ENCODE peak calls at places on chromosomes 5 and 9, in nine cellular contexts. E is Panc1; X is effector memory CD4-positive, alpha-beta T cell; S is CD4-positive, CD25-positive, alpha-beta regulatory T cell; C is breast epithelium; U is hepatocyte; I is GM23248; W is right lobe of liver; O is pancreas. H is an unnamed sample. For H3K4me1, the result is how much of the 10 kb centered on the place peaks cover.

GRCh38 chr9:71756753-71757152 is 11.6 kb downstream of the CEMIP2 start:
- DNase-seq in W (no peak), E (no peak), C (no peak), U (no peak), X (no peak), S (no peak), I (no peak), O (no peak), H (no peak)

GRCh38 chr9:25678147-25678666 is at the start of gene TUSC1:
- DNase-seq in S (peak), I (peak), E (no peak), C (peak), U (peak), X (no peak), W (peak), O (peak), H (peak)

GRCh38 chr5:142976861-142977260 is 206.7 kb downstream of the ARHGAP26 start:
- DNase-seq in O (no peak), E (no peak), I (peak), U (no peak), C (no peak), W (no peak), S (no peak), X (no peak), H (peak)

GRCh38 chr5:142486581-142486980 is 161.8 kb upstream of the SPRY4 start:
- DNase-seq in E (no peak), S (no peak), U (no peak), O (no peak), X (no peak), I (peak), C (no peak), W (no peak), H (no peak)

GRCh38 chr5:145668714-145669113 is 166.4 kb downstream of the PRELID2 start:
- DNase-seq in C (no peak), S (no peak), U (peak), E (no peak), O (no peak), X (no peak), I (no peak), W (no peak), H (no peak)

GRCh38 chr5:113163328-113163727 is 186.7 kb downstream of the DCP2 start:
- DNase-seq in S (no peak), X (no peak), I (peak), O (no peak), C (no peak), W (no peak), E (no peak), U (no peak), H (no peak)

GRCh38 chr9:7336356-7337075 is 463.1 kb downstream of the DMAC1 start:
- DNase-seq in I (no peak), O (no peak), X (no peak), E (no peak), U (peak), S (no peak), C (no peak), W (no peak), H (no peak)

GRCh38 chr5:53406630-53407316 is 73.7 kb upstream of the FST start:
- DNase-seq in O (no peak), W (no peak), E (peak), I (peak), C (no peak), X (no peak), S (no peak), U (no peak), H (no peak)

GRCh38 chr5:38556115-38556598 is 289 bp downstream of the LIFR start:
- DNase-seq in E (no peak), S (no peak), C (no peak), O (peak), U (no peak), W (no peak), I (peak), X (no peak), H (no peak)

GRCh38 chr5:152146566-152146965 is 221.9 kb upstream of the GLRA1 start:
- DNase-seq in U (no peak), E (no peak), S (no peak), I (no peak), X (no peak), C (no peak), O (no peak), W (no peak), H (no peak)

GRCh38 chr9:136245194-136246150 is at the start of gene QSOX2:
- DNase-seq in C (peak), X (peak), S (peak), O (peak), I (peak), E (no peak), W (peak), U (peak), H (peak)

GRCh38 chr9:120544441-120544840 is 35.5 kb downstream of the CDK5RAP2 start:
- DNase-seq in X (no peak), E (no peak), U (no peak), I (no peak), S (no peak), W (no peak), O (no peak), C (no peak), H (no peak)

GRCh38 chr5:27612161-27612560 is 573.8 kb upstream of the CDH9 start:
- DNase-seq in U (no peak), O (no peak), S (no peak), I (no peak), E (no peak), X (no peak), W (no peak), C (no peak), H (no peak)

GRCh38 chr5:74185599-74185998 is 454.9 kb downstream of the ENC1 start:
- DNase-seq in O (no peak), E (no peak), S (no peak), X (no peak), W (no peak), I (no peak), C (no peak), U (no peak), H (no peak)

GRCh38 chr9:120100595-120100994 is 479.4 kb downstream of the CDK5RAP2 start:
- DNase-seq in S (no peak), O (no peak), X (no peak), C (no peak), E (no peak), W (no peak), I (no peak), U (no peak), H (no peak)

GRCh38 chr5:159451197-159452052 is 121.1 kb upstream of the IL12B start:
- DNase-seq in W (no peak), O (no peak), S (no peak), I (peak), U (peak), E (peak), X (no peak), C (no peak), H (no peak)

GRCh38 chr9:94593459-94594345 is at the start of gene FBP2:
- DNase-seq in E (no peak), I (peak), X (no peak), U (no peak), O (peak), W (no peak), C (no peak), S (no peak), H (no peak)

GRCh38 chr5:43309657-43310056 is 3.6 kb downstream of the HMGCS1 start:
- DNase-seq in C (no peak), I (no peak), S (no peak), W (no peak), X (no peak), O (no peak), E (no peak), U (no peak), H (no peak)

GRCh38 chr9:11443631-11444030 is 830.8 kb upstream of the PTPRD start:
- DNase-seq in C (no peak), S (no peak), X (no peak), W (no peak), E (no peak), O (no peak), I (no peak), U (no peak), H (no peak)

GRCh38 chr5:100518377-100518776 is 16.8 kb upstream of the FAM174A start:
- DNase-seq in O (no peak), U (no peak), S (no peak), I (no peak), W (no peak), C (no peak), E (no peak), X (no peak), H (no peak)

GRCh38 chr9:126906086-126906485 is 8.5 kb upstream of the RALGPS1 start:
- DNase-seq in O (no peak), U (no peak), W (no peak), I (no peak), S (no peak), C (no peak), X (no peak), E (no peak), H (no peak)

GRCh38 chr5:177426566-177427210 is at the start of gene GRK6:
- DNase-seq in U (peak), X (peak), W (peak), S (peak), E (no peak), C (no peak), O (peak), I (peak), H (peak)

GRCh38 chr9:110370316-110370715 is 32.7 kb upstream of the TXNDC8 start:
- DNase-seq in I (peak), C (no peak), X (no peak), S (no peak), W (no peak), U (no peak), O (no peak), E (no peak), H (no peak)

GRCh38 chr5:150782850-150783249 is 4.3 kb downstream of the SMIM3 start:
- DNase-seq in W (no peak), U (no peak), X (no peak), S (no peak), I (no peak), E (no peak), O (no peak), C (no peak), H (no peak)

GRCh38 chr5:64229163-64229774 is 63.6 kb downstream of the RNF180 start:
- DNase-seq in O (no peak), E (no peak), S (peak), C (no peak), I (peak), W (no peak), X (no peak), U (peak), H (no peak)

GRCh38 chr5:116291271-116291670 is 206.4 kb downstream of the COMMD10 start:
- DNase-seq in W (no peak), C (no peak), X (no peak), O (no peak), I (no peak), S (no peak), U (no peak), E (no peak), H (no peak)

GRCh38 chr5:68214472-68215207 is 916 bp upstream of the PIK3R1 start:
- DNase-seq in X (no peak), O (no peak), S (no peak), U (peak), W (no peak), I (peak), E (no peak), C (no peak), H (no peak)

GRCh38 chr9:121275781-121276658 is 8.1 kb downstream of the GSN start:
- DNase-seq in W (no peak), C (no peak), I (no peak), O (no peak), U (no peak), E (no peak), S (no peak), X (no peak), H (no peak)

GRCh38 chr5:1099931-1100651 is 11.8 kb downstream of the SLC12A7 start:
- DNase-seq in C (no peak), X (no peak), W (no peak), U (peak), E (no peak), I (no peak), S (no peak), O (no peak), H (no peak)

GRCh38 chr5:1101991-1102713 is 9.7 kb downstream of the SLC12A7 start:
- DNase-seq in U (peak), E (no peak), O (no peak), X (no peak), W (peak), C (no peak), I (no peak), S (no peak), H (no peak)

GRCh38 chr5:1098986-1099597 is 12.8 kb downstream of the SLC12A7 start:
- DNase-seq in O (no peak), U (no peak), S (no peak), I (no peak), W (peak), E (no peak), C (no peak), X (no peak), H (no peak)

GRCh38 chr5:1103093-1103492 is 8.8 kb downstream of the SLC12A7 start:
- DNase-seq in O (no peak), I (no peak), C (no peak), U (peak), E (no peak), S (no peak), W (no peak), X (no peak), H (no peak)

DNA sequence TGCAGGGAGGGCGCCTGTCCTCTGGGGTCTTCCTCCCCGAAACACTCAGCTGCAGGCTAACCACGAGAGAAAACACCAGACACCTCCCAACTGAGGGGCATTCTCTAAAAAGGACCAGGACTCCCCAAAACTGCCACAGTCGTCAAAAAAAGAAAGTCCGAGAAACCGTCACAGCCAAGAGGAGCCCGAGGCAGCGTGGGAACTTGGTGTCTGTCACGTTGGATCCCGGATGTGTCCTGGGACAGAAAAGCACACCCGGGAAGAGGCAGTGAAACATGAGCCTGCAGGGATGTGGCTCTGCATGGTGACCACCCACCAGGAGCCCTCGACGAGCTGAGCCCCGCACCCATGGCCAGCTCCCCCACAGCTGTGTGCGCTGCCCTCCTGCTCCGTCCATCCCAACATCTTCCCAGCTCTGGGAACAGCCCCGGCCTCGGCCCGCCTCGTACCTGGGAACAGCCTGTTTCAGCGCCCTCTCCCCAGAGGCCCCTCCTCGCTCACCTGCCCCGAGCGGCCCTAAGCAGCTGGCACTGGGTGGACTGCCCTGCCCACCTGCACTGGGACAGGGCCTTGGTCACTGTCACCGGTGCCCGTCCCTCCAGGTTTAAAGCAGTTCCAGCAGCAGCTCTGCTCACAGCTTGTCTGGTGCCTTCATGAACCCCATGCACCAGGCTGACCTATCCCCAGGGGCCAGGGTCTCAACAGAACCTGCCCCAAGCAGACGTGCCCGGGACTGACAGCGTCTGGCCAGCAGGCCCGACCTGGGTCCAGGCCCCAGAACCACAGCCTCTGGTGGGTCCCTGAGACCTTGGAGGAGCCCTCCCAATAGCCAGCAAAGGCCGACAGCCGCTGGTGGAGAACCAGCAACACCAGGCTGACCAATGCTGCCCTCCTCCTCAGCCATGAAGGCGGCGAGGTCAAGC is 10.9 kb downstream of the SLC12A7 start:
- DNase-seq in E (no peak), U (no peak), I (no peak), W (no peak), C (no peak), X (no peak), O (no peak), S (no peak), H (no peak)
- H3K4me1 ChIP-seq in E (half or more), U (half or more), I (under half), W (under half), C (under half), X (under half), O (under half), S (half or more), H (under half)

GRCh38 chr5:135979510-135979909 is 24.7 kb upstream of the LECT2 start:
- DNase-seq in E (no peak), X (no peak), C (no peak), W (no peak), S (no peak), U (no peak), O (no peak), I (peak), H (no peak)

GRCh38 chr5:135977375-135977928 is 22.7 kb upstream of the LECT2 start:
- DNase-seq in X (peak), W (peak), U (peak), C (no peak), I (no peak), E (peak), S (peak), O (peak), H (peak)

GRCh38 chr5:135978993-135979392 is 24.2 kb upstream of the LECT2 start:
- DNase-seq in E (no peak), X (no peak), I (no peak), W (no peak), S (no peak), O (no peak), C (no peak), U (no peak), H (no peak)

GRCh38 chr5:135976216-135976615 is 21.4 kb upstream of the LECT2 start:
- DNase-seq in X (no peak), O (no peak), W (peak), I (no peak), S (no peak), E (no peak), C (no peak), U (no peak), H (no peak)

DNA sequence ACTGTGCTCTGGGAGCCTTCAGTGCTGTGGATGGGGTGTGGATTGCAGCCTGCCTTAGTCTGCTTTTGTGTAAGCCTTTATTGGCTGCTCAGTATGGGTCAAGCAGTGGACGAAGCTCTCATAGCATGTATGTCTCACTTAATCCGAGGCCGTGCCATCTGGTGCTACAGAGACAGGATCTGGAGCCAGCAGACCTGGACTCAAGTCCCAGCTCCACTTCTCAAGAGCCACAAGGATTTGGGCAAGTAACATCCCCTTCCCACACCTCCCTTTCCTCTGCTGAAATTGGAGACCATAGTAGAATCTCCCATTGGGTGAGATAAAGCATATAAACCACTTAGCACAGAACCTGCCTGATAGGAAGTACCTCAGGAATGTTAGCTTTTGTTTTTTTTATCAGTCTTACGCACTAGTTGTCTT is 23.4 kb upstream of the LECT2 start:
- DNase-seq in X (no peak), W (no peak), E (no peak), O (no peak), I (no peak), S (no peak), U (no peak), C (no peak), H (no peak)
- H3K27ac ChIP-seq in X (no peak), W (peak), E (no peak), O (no peak), I (no peak), S (no peak), U (peak), C (no peak), H (no peak)

GRCh38 chr9:93054758-93055704 is 3.5 kb upstream of the SUSD3 start:
- DNase-seq in U (no peak), X (no peak), S (no peak), W (no peak), O (no peak), C (no peak), I (no peak), E (no peak), H (no peak)
- H3K4me1 ChIP-seq in U (under half), X (under half), S (under half), W (under half), O (under half), C (under half), I (under half), E (under half), H (half or more)

DNA sequence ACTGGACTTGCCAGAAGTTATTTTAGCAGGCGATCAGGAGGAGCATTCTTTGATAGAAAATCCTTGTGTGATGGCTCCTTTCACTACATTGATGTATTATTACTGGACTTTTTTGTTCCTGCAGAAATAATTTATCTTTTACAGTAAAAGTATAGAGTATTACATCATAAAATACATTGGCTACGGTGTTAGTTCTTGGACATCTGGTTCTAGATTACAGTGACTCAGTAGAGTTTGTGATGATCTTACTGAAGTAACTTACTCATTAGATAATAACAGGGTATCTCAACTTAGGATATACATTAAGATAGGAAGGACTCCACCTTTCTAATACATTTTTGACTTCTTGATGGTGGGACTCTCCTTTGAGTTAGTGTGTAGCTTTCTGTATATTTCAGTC is 59.0 kb downstream of the ZNF462 start:
- DNase-seq in S (no peak), E (no peak), X (no peak), O (no peak), C (no peak), W (no peak), I (peak), U (no peak), H (no peak)
- H3K27ac ChIP-seq in S (no peak), E (no peak), X (no peak), O (no peak), C (peak), W (no peak), I (peak), U (peak), H (no peak)

GRCh38 chr9:92968081-92968480 is 20.8 kb downstream of the FGD3 start:
- DNase-seq in C (peak), E (no peak), S (peak), I (no peak), X (no peak), O (no peak), W (no peak), U (no peak), H (no peak)

GRCh38 chr9:92971121-92971520 is 23.8 kb downstream of the FGD3 start:
- DNase-seq in U (no peak), X (no peak), O (no peak), W (no peak), S (no peak), E (no peak), I (no peak), C (peak), H (no peak)

GRCh38 chr9:92970467-92970923 is 23.2 kb downstream of the FGD3 start:
- DNase-seq in O (no peak), C (peak), S (peak), U (no peak), I (peak), W (no peak), X (no peak), E (no peak), H (no peak)

GRCh38 chr9:92971776-92972175 is 24.5 kb downstream of the FGD3 start:
- DNase-seq in X (no peak), W (no peak), U (no peak), S (no peak), E (no peak), I (no peak), C (peak), O (no peak), H (no peak)

GRCh38 chr9:92969516-92970466 is 22.5 kb downstream of the FGD3 start:
- DNase-seq in O (no peak), I (no peak), X (no peak), E (no peak), U (no peak), S (no peak), C (peak), W (no peak), H (no peak)
- H3K4me1 ChIP-seq in O (under half), I (under half), X (half or more), E (under half), U (under half), S (half or more), C (under half), W (under half), H (under half)

DNA sequence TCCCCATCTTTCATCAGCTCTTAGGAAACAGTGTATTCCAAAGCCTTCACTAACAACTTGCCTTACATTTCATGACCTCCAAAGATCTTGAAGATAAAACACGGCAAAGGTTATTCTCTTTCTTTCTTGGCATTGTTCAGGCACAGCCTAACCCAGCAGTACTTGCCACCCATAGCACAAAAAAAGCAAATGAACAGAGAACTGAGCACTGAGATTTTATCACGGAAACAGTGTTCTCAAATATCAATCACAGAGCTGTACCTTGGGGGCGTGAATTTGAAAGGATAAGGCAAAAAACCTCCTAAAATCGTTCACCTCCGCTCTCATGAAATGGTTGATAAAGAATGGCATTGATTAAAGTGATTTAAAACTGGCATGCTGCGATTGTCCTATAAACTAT is 16.9 kb upstream of the KCNV2 start:
- DNase-seq in W (no peak), C (no peak), O (no peak), E (no peak), I (no peak), S (no peak), X (no peak), U (no peak), H (no peak)
- H3K27ac ChIP-seq in W (no peak), C (no peak), O (no peak), E (no peak), I (no peak), S (no peak), X (no peak), U (no peak), H (no peak)

H was measured in lower lobe of right lung.